ENCODE peak calls at places on chromosomes 12 and 14, in eight cellular contexts. L is epithelial cell of esophagus, H is BJ, I is HEK293T, N is T-helper 1 cell, B is MM.1S, U is astrocyte of the cerebellum, V is H9. X is an unnamed sample.

GRCh38 chr12:124687695-124688301 is 120.4 kb upstream of the NCOR2 start:
- DNase-seq in B (no peak), L (no peak), N (no peak), V (no peak), I (no peak), H (no peak), U (no peak), X (no peak)

GRCh38 chr12:41709463-41710285 is 435.0 kb downstream of the GXYLT1 start:
- DNase-seq in I (no peak), U (no peak), N (no peak), V (no peak), L (peak), H (no peak), B (peak), X (no peak)

GRCh38 chr12:101598483-101598882 is 3.7 kb downstream of the MYBPC1 start:
- DNase-seq in U (no peak), N (no peak), V (no peak), I (no peak), H (no peak), B (no peak), L (no peak), X (no peak)

GRCh38 chr14:23162800-23163199 is 20.7 kb downstream of the SLC7A8 start:
- DNase-seq in U (no peak), H (no peak), N (no peak), L (no peak), I (no peak), V (no peak), B (no peak), X (no peak)

GRCh38 chr14:97523936-97524335 is 726.8 kb downstream of the VRK1 start:
- DNase-seq in H (no peak), B (no peak), U (no peak), L (peak), I (no peak), N (no peak), V (no peak), X (no peak)

GRCh38 chr14:63951025-63951424 is 98.2 kb downstream of the SYNE2 start:
- DNase-seq in U (no peak), I (no peak), N (no peak), L (no peak), V (no peak), H (no peak), B (no peak), X (no peak)

GRCh38 chr12:105798249-105798835 is 340.4 kb downstream of the NUAK1 start:
- DNase-seq in N (no peak), B (no peak), V (no peak), I (no peak), U (no peak), L (no peak), H (no peak), X (no peak)

GRCh38 chr12:115322275-115322674 is 638.3 kb upstream of the TBX3 start:
- DNase-seq in V (no peak), I (no peak), N (no peak), B (no peak), H (no peak), L (peak), U (no peak), X (no peak)

GRCh38 chr12:45590646-45591045 is 138.9 kb upstream of the ARID2 start:
- DNase-seq in B (no peak), I (no peak), N (no peak), L (no peak), H (no peak), V (no peak), U (no peak), X (no peak)

GRCh38 chr14:99274346-99275221 is 2.6 kb upstream of the BCL11B start:
- DNase-seq in H (no peak), B (peak), N (no peak), I (peak), U (peak), L (peak), V (peak), X (no peak)

GRCh38 chr12:50185975-50186663 is 18.9 kb upstream of the CERS5 start:
- DNase-seq in U (no peak), N (no peak), I (no peak), L (peak), V (no peak), B (no peak), H (no peak), X (no peak)

GRCh38 chr12:6697584-6698351 is 2.8 kb downstream of the PIANP start:
- DNase-seq in U (peak), V (peak), N (no peak), H (no peak), B (no peak), L (peak), I (peak), X (no peak)

GRCh38 chr14:60632777-60633176 is 16.5 kb downstream of the SIX1 start:
- DNase-seq in V (no peak), B (peak), U (no peak), N (no peak), L (no peak), H (no peak), I (no peak), X (no peak)

GRCh38 chr14:60183724-60184596 is 18.8 kb upstream of the DHRS7 start:
- DNase-seq in H (no peak), B (peak), V (no peak), L (peak), I (peak), N (no peak), U (peak), X (no peak)

GRCh38 chr14:79161576-79161975 is 991.4 kb downstream of the NRXN3 start:
- DNase-seq in V (peak), I (peak), L (peak), H (no peak), B (no peak), U (peak), N (no peak), X (no peak)

GRCh38 chr14:46322076-46322475 is 329.5 kb downstream of the RPL10L start:
- DNase-seq in U (no peak), V (peak), H (no peak), L (peak), N (no peak), B (no peak), I (no peak), X (no peak)

GRCh38 chr12:51924551-51925399 is 17.5 kb downstream of the ACVRL1 start:
- DNase-seq in H (no peak), V (no peak), I (no peak), U (no peak), L (no peak), N (no peak), B (no peak), X (no peak)